ENCODE peak calls at places on chromosomes 6 and 20, in four cellular contexts. R, N, V and D are unnamed samples.

GRCh38 chr6:50467931-50468330 is 245.4 kb upstream of the TFAP2D start:
- DNase-seq in N (no peak), R (no peak), V (no peak), D (no peak)

GRCh38 chr6:74925683-74926082 is 280.2 kb downstream of the COL12A1 start:
- DNase-seq in V (no peak), R (no peak), N (no peak), D (no peak)

GRCh38 chr6:22445946-22446345 is 123.4 kb upstream of the HDGFL1 start:
- DNase-seq in R (no peak), N (no peak), V (no peak), D (no peak)

GRCh38 chr20:34815636-34816035 is 9.8 kb downstream of the NCOA6 start:
- DNase-seq in V (no peak), N (no peak), R (no peak), D (no peak)

GRCh38 chr20:35502352-35502751 is 27.1 kb downstream of the C20orf173 start:
- DNase-seq in N (no peak), V (peak), R (no peak), D (no peak)

GRCh38 chr6:99334526-99335127 is 14.8 kb downstream of the FAXC start:
- DNase-seq in R (peak), N (no peak), V (peak), D (no peak)

GRCh38 chr6:148440021-148440420 is 97.4 kb downstream of the SASH1 start:
- DNase-seq in N (no peak), V (no peak), R (no peak), D (no peak)

GRCh38 chr20:46631212-46631869 is 19.9 kb downstream of the SLC13A3 start:
- DNase-seq in N (no peak), R (peak), V (no peak), D (no peak)

GRCh38 chr6:137271245-137272183 is 52.3 kb upstream of the IFNGR1 start:
- DNase-seq in N (no peak), R (peak), V (peak), D (no peak)

GRCh38 chr6:42452171-42453026 is 673 bp upstream of the TRERF1 start:
- DNase-seq in R (peak), V (peak), N (peak), D (peak)

GRCh38 chr6:79305020-79305419 is 70.5 kb upstream of the HMGN3 start:
- DNase-seq in V (no peak), N (no peak), R (no peak), D (no peak)

GRCh38 chr6:169701218-169701952 is 444 bp downstream of the WDR27 start:
- DNase-seq in N (no peak), R (no peak), V (peak), D (no peak)

GRCh38 chr6:38193486-38194281 is 374.2 kb downstream of the ZFAND3 start:
- DNase-seq in V (no peak), R (no peak), N (no peak), D (no peak)

GRCh38 chr6:19911223-19911622 is 74.1 kb downstream of the ID4 start:
- DNase-seq in N (no peak), R (no peak), V (no peak), D (no peak)

GRCh38 chr6:12845224-12846004 is 128.8 kb downstream of the PHACTR1 start:
- DNase-seq in N (no peak), V (no peak), R (no peak), D (no peak)

GRCh38 chr6:126266664-126267063 is 73.3 kb upstream of the CENPW start:
- DNase-seq in V (no peak), R (no peak), N (no peak), D (no peak)

GRCh38 chr6:65637289-65638046 is 69.6 kb downstream of the EYS start:
- DNase-seq in V (no peak), N (no peak), R (no peak), D (no peak)

GRCh38 chr6:35230950-35231349 is 17.2 kb downstream of the SCUBE3 start:
- DNase-seq in V (no peak), N (peak), R (no peak), D (peak)

GRCh38 chr6:37489697-37490336 is 9.9 kb downstream of the CCDC167 start:
- DNase-seq in N (no peak), R (no peak), V (peak), D (no peak)

GRCh38 chr6:111771084-111771411 is 102.2 kb downstream of the FYN start:
- DNase-seq in R (peak), V (no peak), N (no peak), D (no peak)

GRCh38 chr6:158303210-158303731 is 9.0 kb upstream of the TULP4 start:
- DNase-seq in V (no peak), R (no peak), N (no peak), D (no peak)